ENCODE peak calls at places on chromosome 17, in five cellular contexts. One of them, this sample, is unnamed.

GRCh38 chr17:61335105-61335844 is 64.4 kb upstream of the TBX2 start:
- DNase-seq in vagina: no peak
- DNase-seq in breast epithelium: no peak
- DNase-seq in transverse colon: no peak
- DNase-seq in HCT116: no peak
- DNase-seq in this sample: no peak

GRCh38 chr17:19386276-19386863 is 620 bp downstream of the MFAP4 start:
- DNase-seq in vagina: no peak
- DNase-seq in breast epithelium: no peak
- DNase-seq in transverse colon: peak; percentile 62
- DNase-seq in HCT116: no peak
- DNase-seq in this sample: peak; percentile 94

GRCh38 chr17:10224592-10225195 is 26.3 kb upstream of the GAS7 start:
- DNase-seq in vagina: no peak
- DNase-seq in breast epithelium: no peak
- DNase-seq in transverse colon: no peak
- DNase-seq in HCT116: no peak
- DNase-seq in this sample: no peak

GRCh38 chr17:45951941-45952340 is 47.1 kb upstream of the STH start:
- DNase-seq in vagina: no peak
- DNase-seq in breast epithelium: no peak
- DNase-seq in transverse colon: no peak
- DNase-seq in HCT116: no peak
- DNase-seq in this sample: no peak

GRCh38 chr17:2138318-2138717 is 83.4 kb downstream of the HIC1 start:
- DNase-seq in vagina: no peak
- DNase-seq in breast epithelium: no peak
- DNase-seq in transverse colon: peak; percentile 45
- DNase-seq in HCT116: no peak
- DNase-seq in this sample: no peak

GRCh38 chr17:1880851-1881630 is 51.2 kb downstream of the RPA1 start:
- DNase-seq in vagina: no peak
- DNase-seq in breast epithelium: no peak
- DNase-seq in transverse colon: no peak
- DNase-seq in HCT116: no peak
- DNase-seq in this sample: no peak

GRCh38 chr17:57832299-57832698 is 17.5 kb downstream of the MRPS23 start:
- DNase-seq in vagina: no peak
- DNase-seq in breast epithelium: no peak
- DNase-seq in transverse colon: no peak
- DNase-seq in HCT116: no peak
- DNase-seq in this sample: no peak

GRCh38 chr17:6574689-6575595 is 18.6 kb upstream of the PITPNM3 start:
- DNase-seq in vagina: no peak
- DNase-seq in breast epithelium: no peak
- DNase-seq in transverse colon: peak; percentile 34
- DNase-seq in HCT116: no peak
- DNase-seq in this sample: no peak

GRCh38 chr17:72590382-72590781 is 469.6 kb downstream of the SOX9 start:
- DNase-seq in vagina: no peak
- DNase-seq in breast epithelium: no peak
- DNase-seq in transverse colon: no peak
- DNase-seq in HCT116: no peak
- DNase-seq in this sample: no peak

GRCh38 chr17:9467518-9467917 is 108.1 kb downstream of the STX8 start:
- DNase-seq in vagina: no peak
- DNase-seq in breast epithelium: no peak
- DNase-seq in transverse colon: no peak
- DNase-seq in HCT116: no peak
- DNase-seq in this sample: no peak

GRCh38 chr17:70608957-70609356 is 439.6 kb downstream of the KCNJ2 start:
- DNase-seq in vagina: no peak
- DNase-seq in breast epithelium: no peak
- DNase-seq in transverse colon: no peak
- DNase-seq in HCT116: no peak
- DNase-seq in this sample: no peak

GRCh38 chr17:64171041-64171440 is 41.1 kb upstream of the ERN1 start:
- DNase-seq in vagina: no peak
- DNase-seq in breast epithelium: no peak
- DNase-seq in transverse colon: no peak
- DNase-seq in HCT116: no peak
- DNase-seq in this sample: no peak
- TF ChIP-seq POLR2AphosphoS5 in vagina: peak; percentile 19
- TF ChIP-seq POLR2AphosphoS5 in breast epithelium: no peak
- TF ChIP-seq POLR2AphosphoS5 in transverse colon: no peak
- TF ChIP-seq POLR2AphosphoS5 in HCT116: no peak
- TF ChIP-seq POLR2AphosphoS5 in this sample: no peak

GRCh38 chr17:41580651-41581365 is 5.9 kb downstream of the KRT14 start:
- DNase-seq in vagina: no peak
- DNase-seq in breast epithelium: no peak
- DNase-seq in transverse colon: no peak
- DNase-seq in HCT116: no peak
- DNase-seq in this sample: no peak
- H3K4me1 ChIP-seq in vagina: peaks cover 25% of the 10 kb centered on the region
- H3K4me1 ChIP-seq in breast epithelium: no peaks in the 10 kb centered on the region
- H3K4me1 ChIP-seq in transverse colon: peaks cover 3% of the 10 kb centered on the region
- H3K4me1 ChIP-seq in HCT116: peaks cover 22% of the 10 kb centered on the region
- H3K4me1 ChIP-seq in this sample: no peaks in the 10 kb centered on the region

GRCh38 chr17:33562792-33563191 is 269.7 kb upstream of the ASIC2 start:
- DNase-seq in vagina: no peak
- DNase-seq in breast epithelium: no peak
- DNase-seq in transverse colon: no peak
- DNase-seq in HCT116: no peak
- DNase-seq in this sample: no peak

GRCh38 chr17:33560165-33560564 is 267.1 kb upstream of the ASIC2 start:
- DNase-seq in vagina: no peak
- DNase-seq in breast epithelium: no peak
- DNase-seq in transverse colon: no peak
- DNase-seq in HCT116: no peak
- DNase-seq in this sample: no peak

GRCh38 chr17:33561935-33562334 is 268.8 kb upstream of the ASIC2 start:
- DNase-seq in vagina: no peak
- DNase-seq in breast epithelium: no peak
- DNase-seq in transverse colon: no peak
- DNase-seq in HCT116: no peak
- DNase-seq in this sample: no peak

GRCh38 chr17:33560871-33561270 is 267.8 kb upstream of the ASIC2 start:
- DNase-seq in vagina: no peak
- DNase-seq in breast epithelium: no peak
- DNase-seq in transverse colon: no peak
- DNase-seq in HCT116: no peak
- DNase-seq in this sample: no peak

GRCh38 chr17:33564146-33564545 is 271.1 kb upstream of the ASIC2 start:
- DNase-seq in vagina: no peak
- DNase-seq in breast epithelium: no peak
- DNase-seq in transverse colon: no peak
- DNase-seq in HCT116: no peak
- DNase-seq in this sample: no peak
- H3K4me3 ChIP-seq in vagina: no peak overlapping the region
- H3K4me3 ChIP-seq in breast epithelium: no peak overlapping the region
- H3K4me3 ChIP-seq in transverse colon: no peak overlapping the region
- H3K4me3 ChIP-seq in HCT116: no peak overlapping the region
- H3K4me3 ChIP-seq in this sample: no peak overlapping the region

GRCh38 chr17:47966079-47966519 is 4.8 kb upstream of the CDK5RAP3 start:
- DNase-seq in vagina: no peak
- DNase-seq in breast epithelium: no peak
- DNase-seq in transverse colon: peak; percentile 82
- DNase-seq in HCT116: no peak
- DNase-seq in this sample: no peak
- TF ChIP-seq POLR2AphosphoS5 in vagina: peak; percentile 10
- TF ChIP-seq POLR2AphosphoS5 in breast epithelium: no peak
- TF ChIP-seq POLR2AphosphoS5 in transverse colon: peak; percentile 44
- TF ChIP-seq POLR2AphosphoS5 in HCT116: no peak
- TF ChIP-seq POLR2AphosphoS5 in this sample: no peak

GRCh38 chr17:79801156-79802038 is 4.5 kb upstream of the CBX8 start:
- DNase-seq in vagina: no peak
- DNase-seq in breast epithelium: no peak
- DNase-seq in transverse colon: peak; percentile 55
- DNase-seq in HCT116: peak; percentile 45
- DNase-seq in this sample: no peak
- H3K4me1 ChIP-seq in vagina: peaks cover 70% of the 10 kb centered on the region
- H3K4me1 ChIP-seq in breast epithelium: peaks cover 36% of the 10 kb centered on the region
- H3K4me1 ChIP-seq in transverse colon: peaks cover 42% of the 10 kb centered on the region
- H3K4me1 ChIP-seq in HCT116: peaks cover 27% of the 10 kb centered on the region
- H3K4me1 ChIP-seq in this sample: peaks cover 58% of the 10 kb centered on the region

DNA sequence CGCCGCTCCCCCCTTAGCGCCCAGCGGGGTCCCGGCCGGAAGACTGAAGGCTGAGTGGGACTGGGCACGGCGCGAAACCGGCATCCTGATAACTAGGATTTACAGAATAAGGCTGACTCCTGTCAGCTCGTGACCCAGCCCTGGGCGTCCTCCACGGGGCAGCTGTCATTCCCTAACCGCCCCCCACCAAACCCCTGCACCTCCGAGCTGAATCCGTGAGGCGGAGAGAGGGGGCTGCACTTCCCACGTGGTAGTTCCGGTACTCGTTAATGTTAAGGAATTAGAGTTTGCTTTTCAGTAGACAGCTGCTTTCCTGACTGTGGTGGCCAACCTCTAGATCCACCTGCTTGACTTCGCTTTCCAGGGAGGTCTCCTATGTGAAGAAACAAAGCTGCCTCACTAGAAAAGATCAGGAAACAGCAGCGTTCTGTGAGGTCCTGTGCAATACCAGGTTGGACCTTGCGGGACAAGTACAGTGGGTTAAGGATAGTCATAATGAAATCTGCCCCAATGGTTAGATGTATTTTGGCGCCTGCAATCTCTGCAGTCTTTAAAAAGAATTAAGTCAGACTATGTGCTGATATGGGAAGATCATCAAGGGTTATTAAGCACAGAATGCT is 1.0 kb upstream of the WBP2 start:
- DNase-seq in vagina: no peak
- DNase-seq in breast epithelium: no peak
- DNase-seq in transverse colon: peak; percentile 51
- DNase-seq in HCT116: no peak
- DNase-seq in this sample: no peak
- H3K4me3 ChIP-seq in vagina: peak overlapping the region; percentile 97
- H3K4me3 ChIP-seq in breast epithelium: peak overlapping the region; percentile 99
- H3K4me3 ChIP-seq in transverse colon: peak overlapping the region; percentile 83
- H3K4me3 ChIP-seq in HCT116: peak overlapping the region; percentile 75
- H3K4me3 ChIP-seq in this sample: peak overlapping the region; percentile 94

DNA sequence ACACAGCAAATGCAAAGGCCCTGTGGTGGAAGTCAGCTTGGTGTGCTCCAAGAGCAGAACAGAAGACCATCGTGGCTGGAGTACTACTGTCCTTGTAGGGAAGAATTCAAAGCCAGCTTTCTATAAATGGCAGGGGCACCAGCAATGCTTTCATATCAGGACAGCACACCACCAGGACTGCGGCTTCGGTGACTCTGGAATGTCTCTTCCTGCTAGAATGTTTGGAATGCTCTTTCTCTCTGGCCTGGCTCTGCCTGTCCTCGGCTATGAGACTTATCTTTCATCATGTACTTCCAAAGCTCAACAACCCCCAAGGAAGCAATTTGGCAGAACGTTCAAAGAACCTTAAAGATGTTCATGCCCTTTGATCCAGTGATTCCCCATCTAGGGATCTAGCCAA is 52.7 kb upstream of the NOG start:
- DNase-seq in vagina: no peak
- DNase-seq in breast epithelium: no peak
- DNase-seq in transverse colon: no peak
- DNase-seq in HCT116: no peak
- DNase-seq in this sample: no peak
- TF ChIP-seq POLR2AphosphoS5 in vagina: no peak
- TF ChIP-seq POLR2AphosphoS5 in breast epithelium: no peak
- TF ChIP-seq POLR2AphosphoS5 in transverse colon: no peak
- TF ChIP-seq POLR2AphosphoS5 in HCT116: no peak
- TF ChIP-seq POLR2AphosphoS5 in this sample: no peak